ENCODE peak calls at places on chromosomes 3 and 15, in six cellular contexts. I is cardiac fibroblast, S is heart left ventricle, R is body of pancreas, E is Panc1, J is fibroblast of mammary gland. V is an unnamed sample.

GRCh38 chr3:146747928-146748327 is 142.8 kb upstream of the PLSCR5 start:
- DNase-seq in E (no peak), S (no peak), J (peak; percentile 67), R (no peak), I (peak; percentile 54), V (no peak)

GRCh38 chr15:60647246-60647645 is 168.3 kb upstream of the ICE2 start:
- DNase-seq in S (no peak), E (no peak), J (no peak), I (no peak), R (no peak), V (no peak)

GRCh38 chr3:65597225-65597951 is 441.3 kb downstream of the MAGI1 start:
- DNase-seq in I (peak; percentile 33), J (no peak), S (peak; percentile 43), R (peak; percentile 52), E (no peak), V (no peak)

GRCh38 chr3:186418601-186419238 is 56.7 kb upstream of the DGKG start:
- DNase-seq in J (peak; percentile 22), S (no peak), E (no peak), I (no peak), R (peak; percentile 90), V (no peak)

GRCh38 chr3:98962189-98962930 is 60.9 kb upstream of the DCBLD2 start:
- DNase-seq in S (no peak), R (no peak), J (peak; percentile 98), I (peak; percentile 38), E (no peak), V (no peak)

GRCh38 chr15:36908991-36909390 is 191.4 kb downstream of the MEIS2 start:
- DNase-seq in R (no peak), E (no peak), S (no peak), I (no peak), J (no peak), V (no peak)

GRCh38 chr3:12187448-12188327 is 29.0 kb upstream of the TIMP4 start:
- DNase-seq in S (peak; percentile 59), R (no peak), E (no peak), I (peak; percentile 78), J (peak; percentile 75), V (peak; percentile 59)

GRCh38 chr3:67654832-67655152 is 380 bp upstream of the SUCLG2 start:
- DNase-seq in J (no peak), E (no peak), R (no peak), S (no peak), I (no peak), V (no peak)

GRCh38 chr3:141920701-141921100 is 44.3 kb downstream of the ATP1B3 start:
- DNase-seq in E (no peak), I (no peak), S (no peak), J (no peak), R (no peak), V (no peak)

GRCh38 chr3:195900426-195901355 is 7.7 kb downstream of the TNK2 start:
- DNase-seq in I (peak; percentile 86), E (no peak), R (peak; percentile 24), J (no peak), S (peak; percentile 77), V (no peak)

GRCh38 chr3:46680298-46680826 is 13.1 kb downstream of the ALS2CL start:
- DNase-seq in I (no peak), E (no peak), R (no peak), J (no peak), S (peak; percentile 61), V (no peak)

GRCh38 chr15:44010114-44010513 is 183.3 kb downstream of the WDR76 start:
- DNase-seq in J (peak; percentile 83), E (no peak), I (peak; percentile 73), R (no peak), S (no peak), V (no peak)

GRCh38 chr3:77931272-77932009 is 891.5 kb downstream of the ROBO2 start:
- DNase-seq in S (no peak), J (no peak), I (peak; percentile 12), E (no peak), R (no peak), V (no peak)

GRCh38 chr3:177731644-177732268 is 534.5 kb upstream of the TBL1XR1 start:
- DNase-seq in S (no peak), E (no peak), I (peak; percentile 41), J (peak; percentile 81), R (no peak), V (no peak)

GRCh38 chr3:150216041-150216811 is 191.9 kb upstream of the TSC22D2 start:
- DNase-seq in R (no peak), I (peak; percentile 82), E (no peak), S (peak; percentile 64), J (peak; percentile 49), V (no peak)

GRCh38 chr3:61562042-61562809 is 855 bp downstream of the PTPRG start:
- DNase-seq in E (no peak), R (peak; percentile 23), I (peak; percentile 23), J (no peak), S (no peak), V (no peak)

GRCh38 chr15:68277131-68277604 is 377 bp upstream of the FEM1B start:
- DNase-seq in S (peak; percentile 59), I (peak; percentile 79), R (peak; percentile 39), J (peak; percentile 59), E (no peak), V (no peak)

GRCh38 chr3:129417354-129417753 is 11.1 kb downstream of the EFCAB12 start:
- DNase-seq in I (peak; percentile 92), J (peak; percentile 36), R (no peak), S (no peak), E (no peak), V (no peak)

GRCh38 chr15:50797926-50798325 is 32.4 kb upstream of the SPPL2A start:
- DNase-seq in J (no peak), E (no peak), I (no peak), S (no peak), R (peak; percentile 31), V (no peak)

GRCh38 chr3:135736740-135737139 is 228.8 kb upstream of the PPP2R3A start:
- DNase-seq in J (peak; percentile 45), S (no peak), R (no peak), E (no peak), I (no peak), V (no peak)

GRCh38 chr3:184156522-184156955 is 1.4 kb downstream of the DVL3 start:
- DNase-seq in R (peak; percentile 44), E (no peak), I (peak; percentile 86), S (peak; percentile 72), J (peak; percentile 63), V (no peak)

GRCh38 chr15:101232677-101233076 is 19.2 kb downstream of the CHSY1 start:
- DNase-seq in R (no peak), I (no peak), S (no peak), E (no peak), J (no peak), V (no peak)

GRCh38 chr3:56415672-56416071 is 52.6 kb downstream of the ERC2 start:
- DNase-seq in J (no peak), E (no peak), I (no peak), S (no peak), R (no peak), V (no peak)

GRCh38 chr15:73105064-73105463 is 52.8 kb downstream of the NEO1 start:
- DNase-seq in E (no peak), R (no peak), I (no peak), S (no peak), J (no peak), V (no peak)

DNA sequence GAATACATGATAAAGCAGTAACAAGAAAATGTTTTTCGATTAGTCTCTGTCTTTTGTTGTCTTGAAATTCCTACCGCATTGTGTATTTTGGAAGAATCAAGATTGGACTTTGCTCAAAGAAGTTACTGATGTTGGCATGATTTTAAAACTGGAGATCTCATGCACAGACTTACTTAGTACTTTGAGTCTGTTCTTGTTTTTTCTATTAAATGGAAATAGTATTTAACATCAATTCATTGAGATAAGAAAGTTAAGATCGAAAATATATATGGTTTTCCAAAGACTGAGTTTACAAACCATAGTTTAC is 2.6 kb downstream of the ABHD10 start:
- DNase-seq in R (no peak), S (no peak), J (no peak), I (no peak), E (no peak), V (no peak)
- H3K4me3 ChIP-seq in R (no peak overlapping the region), S (no peak overlapping the region), J (peak overlapping the region; percentile 15), I (no peak overlapping the region), E (no peak overlapping the region), V (no peak overlapping the region)

DNA sequence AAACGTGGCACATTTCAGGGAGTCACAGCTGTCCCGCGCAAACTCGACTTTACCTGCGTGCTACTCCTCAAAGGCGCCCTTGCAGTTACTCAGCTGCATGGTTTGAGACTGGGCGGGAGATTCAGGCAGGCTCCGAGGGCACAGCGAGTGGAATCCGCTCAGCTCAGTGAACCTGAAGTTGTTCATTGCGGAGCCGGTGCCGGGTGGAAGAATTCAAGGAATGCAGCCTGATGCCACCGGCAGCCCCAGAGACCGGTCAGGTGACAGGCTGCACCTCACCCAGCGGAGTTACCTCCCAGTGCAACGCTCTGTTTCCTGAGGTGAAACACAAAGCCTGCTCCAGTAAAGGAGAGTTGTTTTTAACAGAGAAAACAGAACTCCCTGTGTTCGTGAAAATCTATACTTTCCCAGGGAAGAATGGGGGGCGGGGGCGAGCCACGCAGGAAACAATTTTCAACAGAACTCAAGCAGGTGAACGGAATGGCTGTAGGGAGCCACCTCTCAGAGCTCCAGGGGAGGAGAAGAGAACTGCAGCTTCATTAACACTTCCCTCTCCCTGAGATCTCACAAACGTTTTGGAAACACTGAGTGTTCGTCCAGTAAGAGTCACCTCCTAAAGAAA is 3.8 kb downstream of the VEPH1 start:
- DNase-seq in R (peak; percentile 81), E (no peak), S (no peak), J (no peak), I (peak; percentile 41), V (no peak)
- TF ChIP-seq CTCF in R (peak; percentile 63), E (no peak), S (no peak), J (no peak), I (no peak), V (no peak)

DNA sequence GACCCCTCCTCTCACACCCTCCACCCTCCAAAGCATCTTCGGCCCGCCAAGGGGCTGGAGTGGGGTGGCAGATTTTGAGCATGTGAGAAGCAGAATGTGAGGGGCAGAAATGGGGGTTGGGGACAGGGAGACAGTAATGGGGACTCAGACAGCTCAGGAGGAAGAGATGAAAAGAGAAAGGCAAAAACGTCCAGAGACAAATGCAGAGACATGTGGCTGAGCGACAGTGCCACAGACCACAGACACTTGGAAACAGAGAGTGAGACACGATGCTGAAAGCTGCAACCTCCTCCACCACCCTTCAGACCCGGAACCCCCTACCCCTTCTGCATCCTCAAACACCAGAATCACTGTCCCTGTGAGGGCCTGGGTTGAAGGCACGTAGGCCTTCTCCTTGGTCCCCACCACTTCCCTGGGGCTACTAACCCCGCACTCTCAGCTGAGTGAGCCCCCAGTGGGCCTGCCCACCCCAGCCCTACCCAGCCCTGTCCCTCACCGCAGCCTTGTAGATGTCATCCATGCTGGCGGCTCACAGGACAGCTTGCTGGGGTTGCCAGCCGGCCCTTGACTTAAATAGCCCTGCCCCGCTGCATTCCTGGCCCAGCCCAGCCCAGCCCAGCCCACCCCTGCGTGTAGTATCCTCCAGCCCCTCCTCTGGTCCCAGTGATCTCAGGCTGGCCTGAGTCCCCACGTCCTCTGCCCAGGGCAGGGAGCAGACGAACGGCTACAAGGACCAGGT is at the start of gene TNNC1:
- DNase-seq in E (no peak), I (no peak), R (no peak), S (peak; percentile 88), J (no peak), V (no peak)
- H3K4me3 ChIP-seq in E (peak within 1 kb of the TSS; percentile 68), I (peak within 1 kb of the TSS; percentile 84), R (no peak within 1 kb of the TSS), S (peak within 1 kb of the TSS; percentile 91), J (peak within 1 kb of the TSS; percentile 52), V (peak within 1 kb of the TSS; percentile 75)

DNA sequence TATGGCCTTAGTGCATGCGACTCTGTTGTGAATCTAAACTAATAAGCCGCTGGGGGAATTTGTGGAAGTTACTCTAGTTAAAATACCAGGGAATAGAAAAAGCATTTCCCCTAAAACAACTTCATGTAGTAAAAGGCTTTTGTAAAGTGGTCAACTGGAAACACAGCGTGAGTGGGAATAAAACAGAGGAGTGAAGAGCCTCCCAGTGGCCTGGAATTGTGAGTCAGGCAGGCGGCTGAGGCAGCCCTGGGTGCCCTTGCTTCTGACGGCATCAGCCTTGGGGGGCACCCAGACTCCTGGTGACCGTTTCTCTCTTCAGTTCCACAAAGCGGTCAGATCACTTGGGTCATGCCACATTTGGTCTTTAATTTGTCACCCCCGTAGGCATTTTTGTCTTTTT is 108.4 kb downstream of the GHSR start:
- DNase-seq in S (no peak), J (no peak), E (no peak), R (no peak), I (no peak), V (no peak)
- TF ChIP-seq CTCF in S (no peak), J (no peak), E (no peak), R (no peak), I (no peak), V (no peak)